ENCODE peak calls at places on chromosomes 12 and 14, in five cellular contexts. D is GM23248, A is IMR-90, J is fibroblast of lung, X is HepG2. K is an unnamed sample. For H3K9me3, the result is how much of the 10 kb centered on the place peaks cover.

GRCh38 chr12:67893003-67893402 is 96.2 kb upstream of the IFNG-AS1 start:
- DNase-seq in D (no peak), A (no peak), J (no peak), X (no peak), K (no peak)

GRCh38 chr12:104998423-104999346 is 12.6 kb downstream of the NOPCHAP1 start:
- DNase-seq in D (no peak), A (no peak), J (no peak), X (no peak), K (no peak)

GRCh38 chr14:33914676-33915516 is 36.0 kb downstream of the EGLN3 start:
- DNase-seq in D (peak), A (peak), J (peak), X (no peak), K (peak)

GRCh38 chr12:104605685-104606084 is 148.9 kb downstream of the CHST11 start:
- DNase-seq in D (peak), A (no peak), J (peak), X (no peak), K (peak)

GRCh38 chr12:62331306-62331705 is 71.1 kb downstream of the USP15 start:
- DNase-seq in D (no peak), A (no peak), J (no peak), X (no peak), K (no peak)

GRCh38 chr12:46933947-46934346 is 108.2 kb upstream of the SLC38A4 start:
- DNase-seq in D (peak), A (peak), J (peak), X (peak), K (peak)

GRCh38 chr14:32727827-32728226 is 210.9 kb upstream of the NPAS3 start:
- DNase-seq in D (no peak), A (no peak), J (no peak), X (peak), K (no peak)

GRCh38 chr14:54344445-54344844 is 52.4 kb upstream of the CDKN3 start:
- DNase-seq in D (no peak), A (no peak), J (no peak), X (no peak), K (no peak)

GRCh38 chr12:62537544-62537943 is 70.9 kb downstream of the MON2 start:
- DNase-seq in D (peak), A (peak), J (peak), X (no peak), K (no peak)

GRCh38 chr14:81311128-81311527 is 89.0 kb downstream of the STON2 start:
- DNase-seq in D (no peak), A (no peak), J (no peak), X (no peak), K (no peak)

GRCh38 chr12:130813949-130814348 is 25.1 kb downstream of the STX2 start:
- DNase-seq in D (no peak), A (no peak), J (no peak), X (no peak), K (no peak)

DNA sequence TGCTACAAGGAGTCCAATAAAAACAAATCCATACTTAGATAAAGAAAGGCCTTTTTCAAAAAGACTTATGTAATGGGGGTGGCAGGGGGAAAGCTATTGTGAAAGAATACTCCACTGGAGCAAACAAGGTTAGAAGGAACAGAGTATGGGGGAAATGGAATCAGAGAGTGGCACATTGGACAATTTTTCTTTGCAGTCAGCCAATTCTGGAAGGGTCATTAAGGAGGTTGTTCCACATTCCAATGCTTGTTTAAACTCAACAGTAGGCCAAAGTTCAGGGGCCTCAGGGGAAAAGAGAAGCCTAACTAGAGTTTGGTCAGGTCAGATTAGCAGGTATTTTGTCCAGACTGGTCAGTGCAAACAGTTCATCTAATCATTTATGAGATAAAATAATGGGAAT is 105.2 kb upstream of the RESF1 start:
- DNase-seq in D (no peak), A (no peak), J (no peak), X (peak), K (peak)
- H3K9me3 ChIP-seq in D (under half), A (under half), J (under half), X (under half), K (under half)

DNA sequence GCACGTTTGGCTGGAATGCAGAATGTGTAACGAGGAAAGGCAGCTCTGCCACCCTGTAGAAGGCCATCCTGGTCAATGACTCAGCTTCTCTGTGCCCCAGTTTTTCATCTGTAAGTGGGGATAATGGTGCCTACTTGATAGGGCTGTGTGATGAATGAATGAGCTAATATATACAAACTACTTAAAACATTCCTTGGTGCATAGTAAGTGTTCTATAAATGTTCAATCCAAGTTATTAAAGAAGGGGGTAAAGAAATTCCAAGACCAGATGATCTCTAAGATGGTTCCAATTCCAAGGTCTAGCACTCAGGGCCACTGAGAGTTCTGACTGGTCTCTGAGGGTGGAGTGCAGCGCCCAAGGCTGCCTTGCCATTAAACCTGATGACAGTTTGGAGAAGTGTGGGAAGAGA is 54.2 kb upstream of the FRMD6 start:
- DNase-seq in D (peak), A (peak), J (peak), X (no peak), K (no peak)
- H2AFZ ChIP-seq in D (no peak), A (peak), J (no peak), X (no peak), K (no peak)

GRCh38 chr14:99687284-99688209 is 3.4 kb downstream of the CYP46A1 start:
- DNase-seq in D (no peak), A (no peak), J (no peak), X (peak), K (no peak)
- H3K4me3 ChIP-seq in D (no peak), A (no peak), J (no peak), X (no peak), K (peak)

DNA sequence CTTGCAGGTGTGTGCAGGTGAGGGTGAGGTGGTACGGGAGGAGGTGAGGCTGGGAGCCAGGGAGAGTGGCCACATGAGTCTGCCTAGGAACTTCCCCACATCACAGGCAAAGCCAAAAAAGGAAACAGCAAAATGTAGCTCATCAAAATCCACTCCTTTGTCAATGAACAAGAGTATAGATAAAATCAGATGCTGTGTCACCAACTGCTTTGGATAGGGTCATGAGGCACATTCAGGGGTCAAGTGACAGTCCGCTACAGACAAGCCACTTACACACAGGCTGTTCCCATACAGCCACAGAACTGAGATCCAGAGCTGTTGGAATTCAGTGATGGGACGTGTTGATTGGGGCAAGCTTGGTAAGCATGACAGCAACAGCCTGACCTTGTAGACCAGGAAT is 100.3 kb upstream of the NOS1 start:
- DNase-seq in D (no peak), A (no peak), J (no peak), X (no peak), K (no peak)
- H3K9me3 ChIP-seq in D (under half), A (under half), J (under half), X (under half), K (under half)

DNA sequence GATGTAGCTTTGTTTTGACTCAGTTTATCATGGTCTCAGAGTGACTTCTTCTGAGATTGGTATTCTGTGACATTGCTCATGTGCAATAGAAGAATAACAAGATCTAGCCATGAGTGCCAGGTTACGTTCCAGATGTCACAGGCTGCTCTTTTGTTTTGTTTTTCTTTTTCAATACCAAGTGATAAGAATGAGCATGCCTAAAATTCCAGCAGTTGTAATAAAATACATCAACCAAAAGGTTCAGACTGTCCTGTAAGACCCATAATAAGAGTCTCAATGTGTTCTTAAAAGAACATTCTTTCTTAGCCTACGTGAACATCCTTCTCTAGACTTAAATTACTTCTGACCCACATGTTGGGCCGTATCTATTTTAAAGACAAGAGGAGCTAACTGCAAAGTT is 669.2 kb downstream of the DIO2 start:
- DNase-seq in D (no peak), A (no peak), J (no peak), X (no peak), K (no peak)
- H2AFZ ChIP-seq in D (no peak), A (no peak), J (no peak), X (no peak), K (no peak)

GRCh38 chr14:73997108-73997943 is 21.8 kb downstream of the ENTPD5 start:
- DNase-seq in D (no peak), A (no peak), J (no peak), X (peak), K (no peak)
- H3K4me3 ChIP-seq in D (no peak), A (no peak), J (no peak), X (peak), K (no peak)

GRCh38 chr12:65499167-65499566 is 220.7 kb downstream of the MSRB3 start:
- DNase-seq in D (no peak), A (no peak), J (no peak), X (no peak), K (no peak)
- H3K9me3 ChIP-seq in D (under half), A (under half), J (under half), X (under half), K (under half)

GRCh38 chr12:54419088-54419887 is at the start of gene ITGA5:
- DNase-seq in D (peak), A (peak), J (peak), X (no peak), K (peak)
- H2AFZ ChIP-seq in D (peak), A (peak), J (peak), X (no peak), K (peak)

GRCh38 chr12:95863337-95863736 is 4.6 kb downstream of the SNRPF start:
- DNase-seq in D (no peak), A (no peak), J (no peak), X (no peak), K (no peak)
- H3K4me3 ChIP-seq in D (no peak), A (no peak), J (no peak), X (no peak), K (no peak)

GRCh38 chr14:25267186-25267585 is 217.2 kb upstream of the STXBP6 start:
- DNase-seq in D (no peak), A (no peak), J (no peak), X (no peak), K (no peak)
- H3K9me3 ChIP-seq in D (under half), A (under half), J (under half), X (under half), K (under half)